ENCODE peak calls at places on chromosomes 1 and 21, in seven cellular contexts. X, A, F, S, U, O and N are unnamed samples.

GRCh38 chr1:78691995-78692747 is 42.5 kb downstream of the IFI44 start:
- DNase-seq in X (no peak), A (no peak), F (peak), S (no peak), U (no peak), O (no peak), N (no peak)

GRCh38 chr1:168287237-168287664 is 6.6 kb downstream of the TBX19 start:
- DNase-seq in X (no peak), A (no peak), F (peak), S (no peak), U (no peak), O (peak), N (no peak)

GRCh38 chr1:29508458-29509107 is 272.3 kb downstream of the PTPRU start:
- DNase-seq in X (no peak), A (no peak), F (no peak), S (peak), U (no peak), O (no peak), N (peak)

GRCh38 chr1:52294580-52294979 is 71.4 kb downstream of the CC2D1B start:
- DNase-seq in X (no peak), A (no peak), F (peak), S (no peak), U (no peak), O (no peak), N (no peak)

GRCh38 chr1:29894311-29894710 is 658.0 kb downstream of the PTPRU start:
- DNase-seq in X (no peak), A (no peak), F (no peak), S (no peak), U (no peak), O (no peak), N (no peak)

GRCh38 chr1:60419023-60419422 is 345.5 kb upstream of the C1orf87 start:
- DNase-seq in X (no peak), A (no peak), F (no peak), S (no peak), U (no peak), O (no peak), N (no peak)

GRCh38 chr1:7009741-7010525 is 224.7 kb downstream of the CAMTA1 start:
- DNase-seq in X (no peak), A (no peak), F (no peak), S (no peak), U (no peak), O (no peak), N (no peak)

GRCh38 chr1:96968582-96969378 is 247.2 kb downstream of the PTBP2 start:
- DNase-seq in X (no peak), A (no peak), F (no peak), S (no peak), U (no peak), O (no peak), N (no peak)

GRCh38 chr1:22286491-22286890 is 143.6 kb upstream of the WNT4 start:
- DNase-seq in X (no peak), A (no peak), F (no peak), S (no peak), U (no peak), O (no peak), N (no peak)

GRCh38 chr1:92478393-92478792 is 8.3 kb downstream of the GFI1 start:
- DNase-seq in X (no peak), A (no peak), F (peak), S (no peak), U (no peak), O (no peak), N (no peak)

GRCh38 chr21:44844256-44844655 is 26.4 kb upstream of the SUMO3 start:
- DNase-seq in X (no peak), A (no peak), F (no peak), S (no peak), U (no peak), O (no peak), N (no peak)

GRCh38 chr1:174872615-174873058 is 127.1 kb upstream of the CACYBP start:
- DNase-seq in X (no peak), A (no peak), F (peak), S (no peak), U (no peak), O (peak), N (no peak)

GRCh38 chr21:42833439-42833815 is 45.9 kb downstream of the WDR4 start:
- DNase-seq in X (peak), A (no peak), F (no peak), S (no peak), U (no peak), O (peak), N (no peak)

GRCh38 chr1:180854456-180854855 is 58.2 kb upstream of the KIAA1614 start:
- DNase-seq in X (no peak), A (no peak), F (no peak), S (no peak), U (no peak), O (no peak), N (no peak)

GRCh38 chr1:156153362-156153761 is at the start of gene SEMA4A:
- DNase-seq in X (no peak), A (peak), F (no peak), S (no peak), U (no peak), O (no peak), N (peak)

GRCh38 chr1:183575606-183576005 is 14.7 kb downstream of the NCF2 start:
- DNase-seq in X (no peak), A (no peak), F (no peak), S (no peak), U (no peak), O (no peak), N (no peak)

GRCh38 chr1:218813247-218813646 is 360.4 kb upstream of the LYPLAL1 start:
- DNase-seq in X (no peak), A (no peak), F (peak), S (no peak), U (no peak), O (no peak), N (no peak)

GRCh38 chr21:38067086-38067739 is 151.0 kb upstream of the KCNJ6 start:
- DNase-seq in X (no peak), A (no peak), F (no peak), S (no peak), U (no peak), O (no peak), N (no peak)

GRCh38 chr21:26709090-26709489 is 136.0 kb upstream of the CYYR1 start:
- DNase-seq in X (no peak), A (no peak), F (peak), S (no peak), U (no peak), O (no peak), N (no peak)

GRCh38 chr1:119275145-119275929 is 93.2 kb upstream of the HAO2 start:
- DNase-seq in X (peak), A (peak), F (peak), S (peak), U (no peak), O (no peak), N (peak)

GRCh38 chr21:43361127-43361492 is 65.8 kb downstream of the SIK1 start:
- DNase-seq in X (no peak), A (peak), F (peak), S (peak), U (no peak), O (peak), N (no peak)

GRCh38 chr1:170290971-170291370 is 145.2 kb downstream of the NTMT2 start:
- DNase-seq in X (no peak), A (no peak), F (no peak), S (no peak), U (no peak), O (no peak), N (no peak)

GRCh38 chr1:152926091-152926490 is 17.7 kb downstream of the IVL start:
- DNase-seq in X (no peak), A (no peak), F (peak), S (no peak), U (no peak), O (no peak), N (no peak)

GRCh38 chr1:156746716-156747631 is 4.5 kb downstream of the HDGF start:
- DNase-seq in X (no peak), A (peak), F (peak), S (peak), U (no peak), O (peak), N (peak)

GRCh38 chr1:98698625-98699024 is 37.1 kb downstream of the SNX7 start:
- DNase-seq in X (no peak), A (no peak), F (no peak), S (no peak), U (no peak), O (no peak), N (no peak)

GRCh38 chr1:168335500-168335899 is 54.8 kb downstream of the TBX19 start:
- DNase-seq in X (no peak), A (no peak), F (no peak), S (no peak), U (no peak), O (no peak), N (no peak)

GRCh38 chr1:54158071-54158470 is 5.3 kb upstream of the CDCP2 start:
- DNase-seq in X (no peak), A (peak), F (no peak), S (no peak), U (no peak), O (peak), N (no peak)

GRCh38 chr1:109151146-109151545 is 37.2 kb downstream of the ELAPOR1 start:
- DNase-seq in X (no peak), A (no peak), F (peak), S (peak), U (no peak), O (peak), N (no peak)

GRCh38 chr1:155910621-155911121 is 478 bp downstream of the RIT1 start:
- DNase-seq in X (no peak), A (peak), F (peak), S (peak), U (no peak), O (peak), N (no peak)

GRCh38 chr1:244155661-244156060 is 104.6 kb downstream of the ZBTB18 start:
- DNase-seq in X (no peak), A (no peak), F (no peak), S (no peak), U (no peak), O (no peak), N (no peak)

GRCh38 chr1:240092301-240093119 is 827 bp downstream of the FMN2 start:
- DNase-seq in X (no peak), A (no peak), F (peak), S (peak), U (no peak), O (no peak), N (peak)

GRCh38 chr1:116418091-116418830 is 45.2 kb downstream of the ATP1A1 start:
- DNase-seq in X (peak), A (peak), F (peak), S (peak), U (peak), O (peak), N (peak)

GRCh38 chr1:202187040-202187671 is 6.4 kb upstream of the LGR6 start:
- DNase-seq in X (no peak), A (no peak), F (no peak), S (no peak), U (no peak), O (no peak), N (no peak)

GRCh38 chr21:44354775-44355771 is 1.7 kb downstream of the TRPM2 start:
- DNase-seq in X (no peak), A (no peak), F (no peak), S (no peak), U (no peak), O (no peak), N (no peak)

GRCh38 chr1:17277511-17278159 is 28.7 kb downstream of the PADI3 start:
- DNase-seq in X (no peak), A (no peak), F (no peak), S (no peak), U (no peak), O (no peak), N (no peak)

GRCh38 chr1:162498442-162498785 is 796 bp downstream of the UHMK1 start:
- DNase-seq in X (no peak), A (no peak), F (no peak), S (no peak), U (no peak), O (no peak), N (no peak)

GRCh38 chr1:58773406-58773840 is 10.4 kb downstream of the JUN start:
- DNase-seq in X (no peak), A (peak), F (no peak), S (peak), U (no peak), O (peak), N (no peak)

GRCh38 chr1:200468264-200469001 is 58.6 kb upstream of the ZNF281 start:
- DNase-seq in X (no peak), A (no peak), F (peak), S (no peak), U (no peak), O (no peak), N (no peak)

GRCh38 chr1:35192056-35192852 is 691 bp downstream of the SFPQ start:
- DNase-seq in X (peak), A (peak), F (peak), S (peak), U (peak), O (peak), N (peak)